ENCODE peak calls at places on chromosomes 4 and X, in six cellular contexts. L is IMR-90, W is breast epithelium, K is ovary, Z is K562, Y is uterus. C is an unnamed sample. For H3K9me3, the result is how much of the 10 kb centered on the place peaks cover.

GRCh38 chr4:168999836-169000235 is 10.2 kb downstream of the CBR4 start:
- DNase-seq in K (no peak), Y (no peak), L (no peak), W (no peak), Z (no peak), C (no peak)

GRCh38 chr4:75715105-75715799 is 9.1 kb upstream of the USO1 start:
- DNase-seq in W (no peak), K (no peak), L (peak), Y (no peak), Z (no peak), C (no peak)

GRCh38 chr4:127209580-127210095 is 423.1 kb upstream of the INTU start:
- DNase-seq in W (no peak), L (no peak), Y (no peak), K (no peak), Z (no peak), C (no peak)

GRCh38 chrX:150449313-150449712 is 86.2 kb downstream of the MAMLD1 start:
- DNase-seq in K (no peak), W (no peak), Y (no peak), L (no peak), Z (peak), C (no peak)

GRCh38 chr4:19329631-19330030 is 922.1 kb upstream of the SLIT2 start:
- DNase-seq in L (peak), K (no peak), Z (no peak), Y (no peak), W (no peak), C (no peak)

GRCh38 chr4:29560452-29560851 is 1159.7 kb upstream of the PCDH7 start:
- DNase-seq in Z (no peak), W (no peak), L (no peak), Y (no peak), K (no peak), C (no peak)

GRCh38 chr4:6988016-6988715 is 55.0 kb upstream of the TADA2B start:
- DNase-seq in Z (peak), W (no peak), L (no peak), K (no peak), Y (no peak), C (no peak)

GRCh38 chr4:151143162-151143561 is 43.7 kb downstream of the RPS3A start:
- DNase-seq in Y (no peak), Z (no peak), W (no peak), K (no peak), L (no peak), C (no peak)

GRCh38 chrX:119690921-119691716 is 1.8 kb downstream of the SEPTIN6 start:
- DNase-seq in Y (no peak), L (peak), W (no peak), Z (peak), K (no peak), C (no peak)

GRCh38 chr4:36244257-36245084 is at the start of gene ARAP2:
- DNase-seq in K (no peak), Y (peak), Z (peak), L (peak), W (peak), C (peak)

GRCh38 chrX:111886678-111887077 is 10.7 kb downstream of the TRPC5OS start:
- DNase-seq in L (no peak), Z (no peak), K (no peak), Y (no peak), W (no peak), C (no peak)

GRCh38 chr4:79212311-79212710 is 113.5 kb downstream of the NAA11 start:
- DNase-seq in K (no peak), L (no peak), W (no peak), Z (no peak), Y (no peak), C (no peak)

GRCh38 chr4:70734971-70735370 is 13.2 kb downstream of the RUFY3 start:
- DNase-seq in W (no peak), L (no peak), Z (no peak), K (no peak), Y (no peak), C (no peak)

GRCh38 chrX:30060718-30061117 is 154.6 kb upstream of the MAGEB2 start:
- DNase-seq in Y (no peak), Z (no peak), W (no peak), L (peak), K (no peak), C (no peak)

GRCh38 chr4:110902500-110902899 is 279.6 kb upstream of the PITX2 start:
- DNase-seq in W (no peak), Y (no peak), L (peak), K (no peak), Z (no peak), C (no peak)

GRCh38 chrX:74510401-74510800 is 89.1 kb downstream of the SLC16A2 start:
- DNase-seq in L (no peak), Z (no peak), Y (no peak), K (no peak), W (no peak), C (no peak)

GRCh38 chr4:73676881-73677323 is 56.7 kb upstream of the RASSF6 start:
- DNase-seq in K (peak), L (peak), Y (no peak), W (no peak), Z (no peak), C (no peak)

GRCh38 chrX:46165411-46165810 is 379.8 kb downstream of the ZNF674 start:
- DNase-seq in Z (no peak), Y (no peak), W (no peak), K (no peak), L (peak), C (no peak)

GRCh38 chr4:156475322-156475721 is 496.3 kb downstream of the PDGFC start:
- DNase-seq in W (no peak), L (peak), Z (no peak), K (no peak), Y (no peak), C (no peak)

GRCh38 chr4:138910201-138910913 is 105.2 kb upstream of the NOCT start:
- DNase-seq in L (peak), W (no peak), Y (no peak), Z (no peak), K (no peak), C (no peak)

GRCh38 chr4:11954093-11954492 is 525.4 kb upstream of the HS3ST1 start:
- DNase-seq in Z (no peak), W (no peak), K (no peak), L (no peak), Y (no peak), C (no peak)

GRCh38 chr4:141540643-141541042 is 95.7 kb upstream of the IL15 start:
- DNase-seq in W (no peak), K (no peak), Y (no peak), L (peak), Z (no peak), C (no peak)

GRCh38 chrX:9532349-9532748 is 67.5 kb downstream of the TBL1X start:
- DNase-seq in Z (no peak), K (peak), Y (peak), W (no peak), L (peak), C (no peak)

GRCh38 chr4:156322592-156322991 is 368.9 kb upstream of the CTSO start:
- DNase-seq in Y (no peak), K (no peak), Z (no peak), W (no peak), L (peak), C (no peak)

GRCh38 chrX:19440713-19441112 is 74.6 kb downstream of the MAP3K15 start:
- DNase-seq in L (peak), K (no peak), W (no peak), Y (no peak), Z (no peak), C (no peak)

GRCh38 chr4:167903291-167903721 is 189.0 kb upstream of the ANXA10 start:
- DNase-seq in Y (no peak), L (peak), W (no peak), Z (no peak), K (no peak), C (no peak)

GRCh38 chr4:8434251-8435073 is 6.1 kb downstream of the ACOX3 start:
- DNase-seq in Y (no peak), Z (no peak), K (no peak), L (no peak), W (no peak), C (no peak)

GRCh38 chr4:101527186-101527585 is 179.9 kb upstream of the PPP3CA start:
- DNase-seq in Z (no peak), Y (no peak), W (no peak), L (no peak), K (no peak), C (no peak)

GRCh38 chr4:181364504-181364903 is 878.7 kb upstream of the TENM3 start:
- DNase-seq in Z (no peak), W (no peak), L (peak), K (no peak), Y (no peak), C (no peak)

GRCh38 chrX:73562458-73562857 is 539 bp upstream of the CHIC1 start:
- DNase-seq in Y (no peak), Z (no peak), W (no peak), K (no peak), L (no peak), C (no peak)

GRCh38 chr4:41750624-41751324 is 2.2 kb upstream of the PHOX2B start:
- DNase-seq in Z (no peak), L (no peak), Y (no peak), K (no peak), W (no peak), C (no peak)

GRCh38 chrX:120015145-120016067 is 62.1 kb downstream of the RHOXF2B start:
- DNase-seq in L (no peak), Z (no peak), Y (no peak), W (no peak), K (peak), C (no peak)

GRCh38 chr4:14111730-14112171 is 484.2 kb upstream of the BOD1L1 start:
- DNase-seq in L (peak), Y (no peak), K (no peak), Z (no peak), W (no peak), C (no peak)

GRCh38 chr4:27366424-27366823 is 505.8 kb downstream of the STIM2 start:
- DNase-seq in W (no peak), Z (no peak), K (no peak), L (no peak), Y (no peak), C (no peak)

GRCh38 chr4:150583287-150584197 is 1.6 kb downstream of the MAB21L2 start:
- DNase-seq in Z (no peak), K (no peak), W (no peak), Y (peak), L (peak), C (peak)

GRCh38 chr4:7224001-7224400 is 31.7 kb downstream of the SORCS2 start:
- DNase-seq in Y (no peak), K (no peak), L (no peak), W (no peak), Z (no peak), C (no peak)

DNA sequence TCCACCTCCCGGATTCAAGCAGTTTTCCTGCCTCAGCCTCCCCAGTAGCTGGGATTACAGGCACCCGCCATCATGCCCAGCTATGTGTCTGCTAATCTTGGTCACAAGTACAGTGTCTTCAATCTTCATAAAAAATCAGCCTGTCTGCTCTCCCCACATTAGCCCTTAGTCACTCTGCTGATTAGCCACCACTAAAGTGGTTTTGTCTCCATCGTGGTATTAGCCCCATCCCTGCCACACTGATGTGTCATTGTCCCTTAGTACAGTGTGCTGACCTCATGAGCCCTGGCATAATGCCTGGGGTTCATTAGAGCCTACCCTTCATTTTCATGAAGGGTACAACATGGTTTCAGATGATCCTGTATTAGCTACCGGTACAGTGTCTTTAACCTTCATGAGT is 49.9 kb downstream of the ZNF157 start:
- DNase-seq in L (no peak), Y (no peak), Z (no peak), W (no peak), K (no peak), C (no peak)
- H3K9me3 ChIP-seq in L (under half), Y (under half), Z (under half), W (under half), K (under half), C (under half)

GRCh38 chrX:83512111-83512510 is 4.0 kb downstream of the POU3F4 start:
- DNase-seq in L (no peak), W (no peak), Z (no peak), K (no peak), Y (no peak), C (no peak)

GRCh38 chrX:83508526-83509245 is 596 bp downstream of the POU3F4 start:
- DNase-seq in Z (no peak), W (no peak), L (no peak), K (no peak), Y (no peak), C (no peak)

GRCh38 chrX:83509246-83509801 is 1.2 kb downstream of the POU3F4 start:
- DNase-seq in W (no peak), L (no peak), K (no peak), Y (no peak), Z (no peak), C (no peak)

GRCh38 chrX:83510466-83511181 is 2.5 kb downstream of the POU3F4 start:
- DNase-seq in K (no peak), Y (no peak), L (no peak), W (no peak), Z (no peak), C (peak)

GRCh38 chrX:83511208-83511607 is 3.1 kb downstream of the POU3F4 start:
- DNase-seq in Z (no peak), Y (no peak), W (no peak), L (no peak), K (no peak), C (no peak)
- H3K4me3 ChIP-seq in Z (no peak), Y (no peak), W (no peak), L (no peak), K (no peak), C (no peak)

GRCh38 chr4:61753739-61754138 is 553.6 kb downstream of the ADGRL3 start:
- DNase-seq in Y (no peak), L (no peak), W (no peak), Z (no peak), K (no peak), C (no peak)

GRCh38 chr4:61752617-61753016 is 552.5 kb downstream of the ADGRL3 start:
- DNase-seq in Y (no peak), K (no peak), Z (no peak), L (no peak), W (no peak), C (no peak)

GRCh38 chr4:61750810-61751209 is 550.7 kb downstream of the ADGRL3 start:
- DNase-seq in Z (no peak), L (no peak), Y (no peak), K (no peak), W (no peak), C (no peak)
- H3K9me3 ChIP-seq in Z (under half), L (under half), Y (under half), K (under half), W (under half), C (under half)

GRCh38 chr4:1762264-1763010 is 30.7 kb upstream of the FGFR3 start:
- DNase-seq in W (no peak), L (no peak), Y (no peak), Z (no peak), K (no peak), C (no peak)

GRCh38 chr4:1764670-1765069 is 28.4 kb upstream of the FGFR3 start:
- DNase-seq in Y (no peak), W (no peak), Z (no peak), L (no peak), K (no peak), C (no peak)

GRCh38 chr4:1765409-1766335 is 27.4 kb upstream of the FGFR3 start:
- DNase-seq in K (no peak), W (no peak), Z (no peak), L (no peak), Y (no peak), C (no peak)

GRCh38 chr4:1763070-1763549 is 30.0 kb upstream of the FGFR3 start:
- DNase-seq in L (no peak), Z (no peak), K (no peak), W (no peak), Y (no peak), C (no peak)

GRCh38 chr4:1763550-1764080 is 29.5 kb upstream of the FGFR3 start:
- DNase-seq in Z (peak), K (peak), L (peak), Y (peak), W (no peak), C (no peak)
- H3K4me3 ChIP-seq in Z (no peak), K (no peak), L (no peak), Y (no peak), W (peak), C (no peak)

DNA sequence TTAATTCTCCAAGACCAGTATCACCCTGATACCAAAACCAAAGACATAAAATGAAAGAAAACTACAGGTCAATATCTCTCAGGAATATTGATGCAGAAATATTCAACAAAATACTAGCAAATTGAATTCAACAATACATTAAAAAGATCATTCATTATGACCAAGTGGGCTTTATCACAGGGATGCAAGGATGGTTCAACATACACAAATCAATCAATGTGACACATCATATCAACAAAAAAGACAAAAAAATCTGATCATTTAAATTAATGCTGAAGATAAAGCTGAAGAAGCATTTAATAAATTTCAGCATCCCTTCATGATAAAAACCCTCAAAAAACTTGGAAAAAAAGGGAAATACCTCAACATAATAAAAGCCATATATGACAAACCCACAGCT is 341.4 kb downstream of the GUCY2F start:
- DNase-seq in W (no peak), Z (no peak), Y (no peak), L (no peak), K (no peak), C (no peak)
- H3K9me3 ChIP-seq in W (under half), Z (under half), Y (under half), L (under half), K (under half), C (under half)

DNA sequence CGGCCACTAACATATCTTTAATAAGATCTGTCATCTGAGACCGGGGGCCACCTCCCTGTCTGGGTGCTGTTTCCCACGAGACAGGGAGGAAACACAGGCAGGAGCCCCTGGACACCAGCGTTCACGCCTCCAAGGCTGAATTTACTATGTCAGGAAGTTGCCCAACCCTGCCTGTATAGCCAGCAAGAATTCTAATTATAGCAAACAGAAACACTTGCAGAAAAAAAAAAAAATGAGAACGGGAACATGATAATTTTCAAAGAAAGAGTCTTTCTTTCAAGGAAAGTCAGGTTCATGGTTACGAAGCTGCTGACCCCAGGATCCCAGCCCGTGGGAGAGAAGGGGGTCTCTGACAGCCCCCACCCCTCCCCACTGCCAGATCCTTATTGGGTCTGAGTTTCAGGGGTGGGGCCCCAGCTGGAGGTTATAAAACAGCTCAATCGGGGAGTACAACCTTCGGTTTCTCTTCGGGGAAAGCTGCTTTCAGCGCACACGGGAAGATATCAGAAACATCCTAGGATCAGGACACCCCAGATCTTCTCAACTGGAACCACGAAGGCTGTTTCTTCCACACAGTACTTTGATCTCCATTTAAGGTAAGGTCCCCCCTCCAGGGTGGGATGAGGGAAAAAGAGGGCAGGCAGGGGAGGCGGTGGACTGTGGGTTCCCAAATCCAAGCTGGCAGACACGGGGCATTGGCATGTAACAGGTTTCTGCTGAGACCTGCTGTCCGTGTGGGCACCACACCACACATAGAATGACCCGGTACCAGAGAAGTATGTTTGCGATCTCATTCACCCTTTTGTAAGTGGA is at the start of gene IL3RA:
- DNase-seq in L (no peak), W (no peak), K (no peak), Y (no peak), Z (no peak), C (peak)
- H3K4me3 ChIP-seq in L (no peak), W (peak), K (peak), Y (peak), Z (no peak), C (peak)

GRCh38 chr4:33911951-33912350 is 2332.4 kb downstream of the ARAP2 start:
- DNase-seq in K (no peak), Z (no peak), L (no peak), W (no peak), Y (no peak), C (no peak)
- H3K9me3 ChIP-seq in K (under half), Z (under half), L (under half), W (under half), Y (under half), C (under half)

DNA sequence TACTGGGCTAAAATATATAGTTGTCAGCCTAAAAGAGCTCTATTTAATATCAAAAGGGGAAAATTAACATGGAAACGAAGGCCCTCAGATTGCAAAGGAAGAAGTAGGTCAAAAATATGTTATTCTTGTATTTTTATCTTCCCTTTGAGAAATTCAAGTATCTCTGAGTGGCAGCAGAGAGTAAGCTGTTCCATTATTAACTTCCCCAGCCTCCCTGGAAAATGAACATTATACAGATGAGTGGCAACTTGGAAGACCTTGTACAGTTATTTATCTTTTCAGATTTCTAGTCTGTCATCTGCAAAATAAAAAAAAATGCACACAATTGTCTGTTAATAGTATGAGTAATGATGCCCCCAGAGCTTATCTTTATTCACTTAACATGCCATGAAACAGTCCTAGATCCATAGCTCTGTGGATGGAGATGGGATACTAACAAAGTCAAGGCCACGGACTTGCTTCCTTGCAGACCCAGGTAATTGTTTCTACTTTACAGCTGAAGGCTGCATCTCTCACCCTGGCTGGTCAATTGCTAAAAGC is 93.0 kb downstream of the CORIN start:
- DNase-seq in W (no peak), K (no peak), Z (no peak), Y (no peak), L (no peak), C (no peak)
- H3K4me3 ChIP-seq in W (no peak), K (no peak), Z (no peak), Y (no peak), L (no peak), C (no peak)

C was measured in aorta.